ENCODE peak calls at places on chromosomes 16 and 17, in ten cellular contexts. S is lower lobe of right lung; L is thoracic aorta; K is heart left ventricle; W is IMR-90; H is K562; G is GM23338; V is CD8-positive, alpha-beta T cell; Q is fibroblast of lung; O is A549. Z is an unnamed sample.

GRCh38 chr16:68412061-68412460 is 36.2 kb downstream of the SMPD3 start:
- DNase-seq in S (peak; percentile 23), L (no peak), K (no peak), W (no peak), H (no peak), G (no peak), V (no peak), Q (no peak), O (no peak), Z (no peak)

GRCh38 chr17:63447688-63448005 is 1.5 kb upstream of the CYB561 start:
- DNase-seq in S (no peak), L (no peak), K (no peak), W (no peak), H (peak; percentile 52), G (no peak), V (no peak), Q (no peak), O (no peak), Z (no peak)

GRCh38 chr17:78618264-78619066 is 41.3 kb upstream of the DNAH17 start:
- DNase-seq in S (no peak), L (no peak), K (peak; percentile 32), W (no peak), H (no peak), G (no peak), V (no peak), Q (no peak), O (no peak), Z (no peak)

GRCh38 chr16:11211977-11212818 is 43.8 kb downstream of the SOCS1 start:
- DNase-seq in S (no peak), L (no peak), K (no peak), W (no peak), H (no peak), G (no peak), V (no peak), Q (no peak), O (no peak), Z (no peak)

GRCh38 chr17:81049973-81050551 is 15.1 kb downstream of the BAIAP2 start:
- DNase-seq in S (peak; percentile 89), L (no peak), K (no peak), W (no peak), H (no peak), G (no peak), V (no peak), Q (no peak), O (no peak), Z (peak; percentile 18)

GRCh38 chr17:82924812-82925211 is 85.0 kb upstream of the ZNF750 start:
- DNase-seq in S (peak; percentile 40), L (no peak), K (peak; percentile 22), W (no peak), H (no peak), G (no peak), V (no peak), Q (no peak), O (no peak), Z (no peak)

GRCh38 chr16:79810449-79811189 is 210.1 kb upstream of the MAF start:
- DNase-seq in S (no peak), L (no peak), K (no peak), W (no peak), H (no peak), G (peak; percentile 48), V (no peak), Q (no peak), O (no peak), Z (no peak)

GRCh38 chr17:4559139-4559791 is 1.1 kb downstream of the GGT6 start:
- DNase-seq in S (peak; percentile 45), L (no peak), K (no peak), W (no peak), H (no peak), G (no peak), V (no peak), Q (no peak), O (no peak), Z (no peak)

GRCh38 chr17:32871736-32872135 is 5.2 kb downstream of the MYO1D start:
- DNase-seq in S (no peak), L (no peak), K (peak; percentile 26), W (no peak), H (no peak), G (no peak), V (no peak), Q (no peak), O (no peak), Z (no peak)

GRCh38 chr17:41390411-41390938 is 6.9 kb downstream of the KRT31 start:
- DNase-seq in S (no peak), L (no peak), K (no peak), W (no peak), H (no peak), G (no peak), V (no peak), Q (no peak), O (no peak), Z (no peak)

GRCh38 chr17:75340636-75341035 is 51.4 kb upstream of the SLC25A19 start:
- DNase-seq in S (no peak), L (no peak), K (no peak), W (no peak), H (peak; percentile 2), G (no peak), V (no peak), Q (no peak), O (no peak), Z (no peak)

GRCh38 chr17:77002103-77003045 is 134.2 kb downstream of the MGAT5B start:
- DNase-seq in S (no peak), L (no peak), K (no peak), W (peak; percentile 75), H (no peak), G (peak; percentile 40), V (no peak), Q (peak; percentile 58), O (peak; percentile 99), Z (peak; percentile 75)

DNA sequence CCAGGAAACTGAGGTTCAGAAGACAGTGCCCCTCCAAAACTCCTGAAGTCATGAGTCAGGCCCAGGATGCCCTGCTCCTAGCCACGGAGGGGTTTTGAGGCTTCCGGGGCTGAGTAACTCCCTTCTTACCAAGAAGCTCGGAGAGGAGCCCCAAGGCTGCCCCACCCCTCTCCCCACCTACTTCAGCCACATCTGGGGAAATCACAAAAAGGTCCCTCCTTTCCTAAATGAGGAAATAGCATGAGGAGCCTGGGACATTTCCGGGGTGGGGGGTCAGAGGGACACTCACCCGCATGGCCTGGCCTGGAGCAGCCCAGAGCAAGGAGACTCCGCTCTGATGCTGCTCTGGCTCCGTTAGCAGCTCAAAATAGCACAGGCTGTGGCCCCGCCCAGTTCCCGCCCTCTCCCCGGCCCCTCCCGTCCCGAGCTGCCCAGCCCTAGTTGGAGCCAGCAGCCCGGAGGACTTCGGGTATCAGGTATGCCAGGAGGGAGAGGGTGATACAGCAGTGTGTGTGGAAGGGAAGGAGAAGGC is 40.1 kb downstream of the MYO18A start:
- DNase-seq in S (peak; percentile 91), L (peak; percentile 57), K (peak; percentile 94), W (peak; percentile 51), H (peak; percentile 76), G (peak; percentile 89), V (peak; percentile 76), Q (peak; percentile 65), O (no peak), Z (peak; percentile 63)
- H3K27ac ChIP-seq in S (peak overlapping the region; percentile 76), L (peak overlapping the region; percentile 85), K (peak overlapping the region; percentile 93), W (peak overlapping the region; percentile 63), H (peak overlapping the region; percentile 39), G (no peak overlapping the region), V (peak overlapping the region; percentile 54), Q (peak overlapping the region; percentile 80), O (peak overlapping the region; percentile 69), Z (no peak overlapping the region)

GRCh38 chr16:56311208-56312027 is 113.9 kb downstream of the AMFR start:
- DNase-seq in S (no peak), L (no peak), K (no peak), W (no peak), H (no peak), G (peak; percentile 35), V (no peak), Q (no peak), O (no peak), Z (no peak)
- TF ChIP-seq CTCF in S (no peak), L (no peak), K (no peak), W (no peak), H (no peak), G (peak; percentile 70), V (no peak), Q (peak; percentile 8), O (peak; percentile 11), Z (peak; percentile 26)

DNA sequence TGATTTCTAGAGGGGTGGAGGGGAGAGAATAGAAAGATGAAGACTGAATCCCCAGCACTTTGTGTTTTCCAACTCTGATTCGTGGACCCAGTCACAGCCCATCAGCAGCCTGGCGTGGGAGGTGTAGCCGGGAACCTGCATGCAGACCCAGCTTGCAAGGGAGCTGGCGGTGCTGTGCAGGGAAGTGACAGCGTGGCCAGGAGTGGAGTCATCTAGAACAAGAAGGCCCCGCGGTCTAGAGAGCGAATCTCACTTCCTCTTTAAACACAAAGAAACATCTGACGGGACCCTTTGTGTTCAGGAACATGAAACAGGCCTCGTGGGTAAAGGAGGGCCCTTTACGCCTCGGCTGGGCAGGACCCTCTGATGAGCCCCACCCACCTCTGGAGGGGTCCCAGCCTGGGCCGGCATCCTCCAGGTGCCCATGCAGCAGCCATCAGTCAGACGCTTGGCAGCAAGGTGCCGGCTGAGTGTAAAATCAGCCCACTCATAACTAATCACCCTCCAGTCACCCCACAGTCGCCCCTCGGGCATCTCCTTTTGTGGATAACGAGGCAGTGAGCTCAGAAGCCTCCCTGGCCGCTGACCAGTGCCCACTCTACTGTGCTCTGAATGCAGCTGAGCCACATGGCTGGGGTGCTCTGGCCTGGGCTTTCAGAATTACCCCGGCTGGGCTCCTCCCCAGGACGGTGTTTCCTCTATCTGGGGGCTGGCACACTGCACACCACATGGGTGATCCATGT is 4.4 kb downstream of the SNAI3 start:
- DNase-seq in S (peak; percentile 88), L (no peak), K (peak; percentile 59), W (peak; percentile 15), H (no peak), G (no peak), V (no peak), Q (no peak), O (no peak), Z (no peak)
- H3K27ac ChIP-seq in S (peak overlapping the region; percentile 79), L (peak overlapping the region; percentile 25), K (no peak overlapping the region), W (no peak overlapping the region), H (no peak overlapping the region), G (no peak overlapping the region), V (peak overlapping the region; percentile 52), Q (no peak overlapping the region), O (no peak overlapping the region), Z (no peak overlapping the region)

GRCh38 chr16:77603656-77604055 is 118.7 kb upstream of the NUDT7 start:
- DNase-seq in S (no peak), L (no peak), K (no peak), W (no peak), H (no peak), G (peak; percentile 11), V (no peak), Q (no peak), O (no peak), Z (no peak)

GRCh38 chr16:77600555-77600954 is 121.8 kb upstream of the NUDT7 start:
- DNase-seq in S (no peak), L (no peak), K (no peak), W (no peak), H (no peak), G (no peak), V (no peak), Q (no peak), O (no peak), Z (no peak)

GRCh38 chr16:77594798-77595625 is 127.3 kb upstream of the NUDT7 start:
- DNase-seq in S (no peak), L (no peak), K (no peak), W (no peak), H (no peak), G (no peak), V (no peak), Q (no peak), O (no peak), Z (no peak)

GRCh38 chr16:77596243-77596642 is 126.1 kb upstream of the NUDT7 start:
- DNase-seq in S (no peak), L (no peak), K (no peak), W (peak; percentile 1), H (no peak), G (no peak), V (no peak), Q (peak; percentile 81), O (no peak), Z (peak; percentile 27)

GRCh38 chr16:77599793-77600415 is 122.4 kb upstream of the NUDT7 start:
- DNase-seq in S (no peak), L (no peak), K (no peak), W (peak; percentile 47), H (peak; percentile 22), G (peak; percentile 57), V (no peak), Q (peak; percentile 61), O (peak; percentile 54), Z (peak; percentile 65)
- TF ChIP-seq CTCF in S (peak; percentile 65), L (peak; percentile 50), K (peak; percentile 60), W (peak; percentile 76), H (peak; percentile 46), G (peak; percentile 86), V (no peak), Q (peak; percentile 97), O (peak; percentile 67), Z (peak; percentile 94)